ENCODE peak calls at places on chromosome X, in five cellular contexts. Q is head of caudate nucleus; S is omental fat pad; Z is cardiac muscle cell; U is activated effector memory CD4-positive, alpha-beta T cell treated with Interleukin-2 at 50 U/mL for 16 hours. D is an unnamed sample.

GRCh38 chrX:74421181-74422028 is at the start of gene SLC16A2:
- DNase-seq in U (no peak), S (no peak), Z (peak), Q (peak), D (peak)

GRCh38 chrX:119155416-119156035 is 27.9 kb upstream of the KIAA1210 start:
- DNase-seq in Z (peak), S (peak), Q (no peak), U (no peak), D (no peak)

GRCh38 chrX:54786972-54787371 is 11.1 kb downstream of the ITIH6 start:
- DNase-seq in U (peak), Z (no peak), S (no peak), Q (no peak), D (peak)

GRCh38 chrX:18640686-18641085 is 31.2 kb downstream of the RS1 start:
- DNase-seq in Z (peak), Q (no peak), U (no peak), S (no peak), D (no peak)

GRCh38 chrX:65997978-65998717 is 41.7 kb downstream of the VSIG4 start:
- DNase-seq in U (no peak), Z (no peak), S (no peak), Q (no peak), D (no peak)

GRCh38 chrX:67546496-67547423 is 2.9 kb downstream of the AR start:
- DNase-seq in Q (no peak), Z (no peak), U (no peak), S (no peak), D (no peak)

GRCh38 chrX:51694254-51694653 is 11.6 kb upstream of the CENPVL2 start:
- DNase-seq in U (no peak), Z (no peak), S (no peak), Q (no peak), D (no peak)

GRCh38 chrX:129665916-129666644 is 11.3 kb upstream of the APLN start:
- DNase-seq in Z (peak), Q (no peak), S (no peak), U (no peak), D (no peak)

GRCh38 chrX:23422912-23423311 is 88.3 kb downstream of the PTCHD1 start:
- DNase-seq in Z (no peak), Q (no peak), U (no peak), S (no peak), D (no peak)

GRCh38 chrX:35076061-35076460 is 133.5 kb downstream of the FAM47B start:
- DNase-seq in U (no peak), Z (no peak), S (no peak), Q (no peak), D (no peak)

GRCh38 chrX:1242901-1243402 is 25.7 kb upstream of the CSF2RA start:
- DNase-seq in Q (no peak), U (no peak), Z (no peak), S (no peak), D (no peak)

GRCh38 chrX:99603076-99603814 is 806.8 kb downstream of the PCDH19 start:
- DNase-seq in S (no peak), Z (no peak), U (no peak), Q (no peak), D (no peak)

GRCh38 chrX:106948641-106949040 is 28.4 kb downstream of the CLDN2 start:
- DNase-seq in S (no peak), Z (no peak), Q (no peak), U (no peak), D (no peak)

GRCh38 chrX:5341902-5342301 is 886.8 kb downstream of the NLGN4X start:
- DNase-seq in Z (no peak), S (no peak), Q (no peak), U (no peak), D (no peak)

GRCh38 chrX:110436497-110436896 is 77.8 kb downstream of the RTL9 start:
- DNase-seq in S (no peak), Q (no peak), U (no peak), Z (no peak), D (no peak)

GRCh38 chrX:111352424-111352823 is 59.6 kb downstream of the DCX start:
- DNase-seq in U (no peak), S (no peak), Z (peak), Q (no peak), D (no peak)

GRCh38 chrX:134186362-134187121 is 50.4 kb upstream of the CCDC160 start:
- DNase-seq in S (no peak), Q (no peak), U (peak), Z (no peak), D (no peak)

GRCh38 chrX:7908821-7909220 is 18.4 kb downstream of the PNPLA4 start:
- DNase-seq in Q (no peak), U (no peak), Z (no peak), S (no peak), D (no peak)

GRCh38 chrX:107025538-107025937 is 25.5 kb upstream of the MORC4 start:
- DNase-seq in U (no peak), S (no peak), Q (no peak), Z (peak), D (peak)

GRCh38 chrX:17242470-17242869 is 132.5 kb upstream of the NHS start:
- DNase-seq in Z (peak), Q (no peak), U (no peak), S (no peak), D (peak)

GRCh38 chrX:22063284-22063683 is 31.2 kb downstream of the PHEX start:
- DNase-seq in S (no peak), U (no peak), Q (no peak), Z (peak), D (no peak)

GRCh38 chrX:68994135-68994882 is 165.5 kb downstream of the EFNB1 start:
- DNase-seq in U (no peak), S (no peak), Q (no peak), Z (no peak), D (no peak)

GRCh38 chrX:155132110-155132509 is 60.8 kb downstream of the BRCC3 start:
- DNase-seq in U (no peak), Q (no peak), Z (no peak), S (no peak), D (no peak)

GRCh38 chrX:133337250-133337649 is 78.0 kb downstream of the GPC4 start:
- DNase-seq in U (no peak), S (no peak), Q (no peak), Z (no peak), D (no peak)

GRCh38 chrX:76915836-76916235 is 488.3 kb downstream of the MAGEE1 start:
- DNase-seq in U (no peak), Z (no peak), Q (no peak), S (no peak), D (no peak)